ENCODE peak calls at places on chromosomes 2 and 18, in five cellular contexts. S, E, G, N and A are unnamed samples.
A peak's percentile ranks its signal among the peaks of the same experiment; 100 is the strongest.

GRCh38 chr2:102268529-102269524 is 42.5 kb upstream of the IL1RL1 start:
- DNase-seq in E (no peak), N (no peak), G (peak; percentile 62), S (no peak), A (no peak)

GRCh38 chr2:150008901-150009300 is 421.3 kb upstream of the MMADHC start:
- DNase-seq in N (no peak), E (no peak), G (no peak), S (no peak), A (no peak)

GRCh38 chr2:143702931-143703330 is 573.7 kb downstream of the ARHGAP15 start:
- DNase-seq in N (no peak), E (no peak), S (no peak), G (no peak), A (peak; percentile 1)

GRCh38 chr2:24491626-24492282 is 700 bp downstream of the NCOA1 start:
- DNase-seq in G (peak; percentile 94), E (peak; percentile 68), S (peak; percentile 55), N (peak; percentile 66), A (peak; percentile 38)

GRCh38 chr2:20473128-20473527 is 26.3 kb downstream of the RHOB start:
- DNase-seq in G (no peak), E (no peak), S (no peak), N (peak; percentile 63), A (no peak)

GRCh38 chr18:49473721-49474120 is 13.3 kb upstream of the DYM start:
- DNase-seq in N (no peak), G (no peak), S (no peak), E (no peak), A (no peak)

GRCh38 chr2:27707462-27708256 is 44.0 kb downstream of the SLC4A1AP start:
- DNase-seq in E (no peak), S (no peak), N (no peak), G (no peak), A (no peak)

GRCh38 chr2:224146356-224147160 is 107.5 kb upstream of the SERPINE2 start:
- DNase-seq in N (no peak), G (no peak), E (no peak), S (no peak), A (peak; percentile 89)

GRCh38 chr18:54209471-54210180 is 14.8 kb downstream of the MBD2 start:
- DNase-seq in N (no peak), S (no peak), E (peak; percentile 68), G (peak; percentile 66), A (no peak)

DNA sequence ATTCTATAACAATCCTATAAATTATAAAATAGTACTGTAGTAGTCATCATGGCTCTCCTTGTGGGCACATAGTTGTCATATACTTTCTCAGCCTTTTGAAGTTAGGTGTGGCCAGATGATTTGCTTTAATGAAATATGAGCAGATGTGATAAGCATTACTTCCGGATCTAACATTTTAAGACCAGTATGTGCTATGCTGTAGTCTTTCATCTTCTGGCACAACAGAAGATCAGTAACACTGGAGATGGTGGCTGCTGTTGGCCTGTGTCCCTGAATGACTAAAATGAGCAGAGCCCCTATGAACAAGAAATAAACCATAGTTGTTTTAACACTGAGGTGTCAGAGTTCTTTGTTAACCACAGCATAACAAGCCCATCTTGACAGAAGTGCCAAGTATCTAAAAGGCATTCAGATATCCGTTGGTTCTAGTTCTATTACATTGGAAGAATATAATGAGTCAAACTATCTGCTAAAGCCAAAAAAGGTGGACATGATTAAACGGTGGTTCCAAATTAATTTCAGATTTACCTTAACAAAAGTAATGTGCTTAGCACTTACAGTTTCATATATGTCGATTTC is 6.3 kb downstream of the MEX3C start:
- DNase-seq in N (no peak), S (no peak), E (no peak), G (peak; percentile 84), A (peak; percentile 57)
- H3K4me3 ChIP-seq in N (no peak overlapping the region), S (no peak overlapping the region), E (no peak overlapping the region), G (no peak overlapping the region), A (no peak overlapping the region)

GRCh38 chr18:26547302-26548143 is 830 bp downstream of the KCTD1 start:
- DNase-seq in S (peak; percentile 70), E (peak; percentile 77), N (peak; percentile 53), G (no peak), A (peak; percentile 53)
- H3K27me3 ChIP-seq in S (peaks cover 20% of the 10 kb centered on the region), E (no peaks in the 10 kb centered on the region), N (peaks cover 7% of the 10 kb centered on the region), G (peaks cover 25% of the 10 kb centered on the region), A (peaks cover 17% of the 10 kb centered on the region)

GRCh38 chr18:5304232-5304631 is 8.7 kb upstream of the ZBTB14 start:
- DNase-seq in S (no peak), E (no peak), N (no peak), G (no peak), A (no peak)

GRCh38 chr18:5315838-5316237 is 20.3 kb upstream of the ZBTB14 start:
- DNase-seq in G (no peak), E (no peak), S (no peak), N (no peak), A (no peak)

GRCh38 chr18:5311273-5312009 is 15.9 kb upstream of the ZBTB14 start:
- DNase-seq in G (no peak), E (no peak), N (no peak), S (no peak), A (no peak)

GRCh38 chr18:5305835-5306234 is 10.3 kb upstream of the ZBTB14 start:
- DNase-seq in N (no peak), G (no peak), E (no peak), S (no peak), A (no peak)

DNA sequence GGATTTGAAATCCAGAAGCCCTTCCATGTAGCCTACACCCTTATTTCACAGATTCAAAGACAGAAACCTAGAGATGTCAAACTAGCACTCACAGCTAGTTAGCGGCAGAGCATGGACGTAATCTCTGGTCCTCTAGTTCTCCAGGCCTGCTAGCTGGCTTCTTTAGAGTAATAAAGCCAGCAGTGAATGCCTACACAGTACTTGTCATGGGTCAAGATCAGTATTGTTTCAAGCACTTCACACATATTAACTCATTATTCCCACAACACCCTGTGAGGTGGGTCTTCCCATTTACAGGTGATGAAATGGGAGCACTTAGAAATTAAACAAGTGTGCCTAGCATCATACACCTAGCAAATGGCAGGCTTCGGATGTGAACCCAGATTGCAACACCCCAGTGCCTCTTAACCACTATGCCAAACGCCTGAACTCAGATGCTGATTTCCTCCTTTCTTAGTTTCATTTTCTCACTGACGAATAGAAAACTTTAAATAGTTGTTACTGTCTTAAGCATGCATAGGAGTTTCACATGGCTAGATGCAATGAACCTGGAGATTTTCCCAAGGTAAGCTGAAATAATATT is 14.5 kb upstream of the ZBTB14 start:
- DNase-seq in N (no peak), E (peak; percentile 30), S (no peak), G (no peak), A (peak; percentile 57)
- H3K4me3 ChIP-seq in N (no peak overlapping the region), E (no peak overlapping the region), S (no peak overlapping the region), G (no peak overlapping the region), A (no peak overlapping the region)

GRCh38 chr2:238852186-238852869 is 4.4 kb downstream of the TWIST2 start:
- DNase-seq in G (no peak), E (no peak), N (no peak), S (no peak), A (no peak)
- H3K27me3 ChIP-seq in G (no peaks in the 10 kb centered on the region), E (no peaks in the 10 kb centered on the region), N (peaks cover 11% of the 10 kb centered on the region), S (peaks cover 22% of the 10 kb centered on the region), A (peaks cover 10% of the 10 kb centered on the region)

GRCh38 chr2:111617299-111617803 is 266.6 kb downstream of the ANAPC1 start:
- DNase-seq in S (no peak), N (no peak), G (no peak), E (no peak), A (no peak)

GRCh38 chr2:111616651-111617218 is 267.3 kb downstream of the ANAPC1 start:
- DNase-seq in N (no peak), S (no peak), E (no peak), G (no peak), A (no peak)

GRCh38 chr2:111617804-111618576 is 266.0 kb downstream of the ANAPC1 start:
- DNase-seq in G (no peak), N (peak; percentile 85), E (no peak), S (no peak), A (no peak)

GRCh38 chr2:111618953-111619902 is 264.8 kb downstream of the ANAPC1 start:
- DNase-seq in N (no peak), S (no peak), G (no peak), E (no peak), A (no peak)

GRCh38 chr2:111618577-111618930 is 265.4 kb downstream of the ANAPC1 start:
- DNase-seq in N (no peak), S (no peak), E (no peak), G (no peak), A (no peak)
- H3K4me3 ChIP-seq in N (no peak overlapping the region), S (no peak overlapping the region), E (no peak overlapping the region), G (no peak overlapping the region), A (no peak overlapping the region)

GRCh38 chr2:219003267-219003634 is 10.0 kb upstream of the CRYBA2 start:
- DNase-seq in S (no peak), N (no peak), G (peak; percentile 92), E (no peak), A (no peak)

GRCh38 chr2:219001577-219002394 is 8.6 kb upstream of the CRYBA2 start:
- DNase-seq in G (peak; percentile 89), E (no peak), N (peak; percentile 97), S (peak; percentile 96), A (peak; percentile 93)

GRCh38 chr2:219001100-219001576 is 7.9 kb upstream of the CRYBA2 start:
- DNase-seq in N (no peak), E (no peak), G (peak; percentile 85), S (peak; percentile 30), A (no peak)

GRCh38 chr2:219003979-219004378 is 10.8 kb upstream of the CRYBA2 start:
- DNase-seq in E (no peak), S (no peak), G (peak; percentile 56), N (no peak), A (no peak)

DNA sequence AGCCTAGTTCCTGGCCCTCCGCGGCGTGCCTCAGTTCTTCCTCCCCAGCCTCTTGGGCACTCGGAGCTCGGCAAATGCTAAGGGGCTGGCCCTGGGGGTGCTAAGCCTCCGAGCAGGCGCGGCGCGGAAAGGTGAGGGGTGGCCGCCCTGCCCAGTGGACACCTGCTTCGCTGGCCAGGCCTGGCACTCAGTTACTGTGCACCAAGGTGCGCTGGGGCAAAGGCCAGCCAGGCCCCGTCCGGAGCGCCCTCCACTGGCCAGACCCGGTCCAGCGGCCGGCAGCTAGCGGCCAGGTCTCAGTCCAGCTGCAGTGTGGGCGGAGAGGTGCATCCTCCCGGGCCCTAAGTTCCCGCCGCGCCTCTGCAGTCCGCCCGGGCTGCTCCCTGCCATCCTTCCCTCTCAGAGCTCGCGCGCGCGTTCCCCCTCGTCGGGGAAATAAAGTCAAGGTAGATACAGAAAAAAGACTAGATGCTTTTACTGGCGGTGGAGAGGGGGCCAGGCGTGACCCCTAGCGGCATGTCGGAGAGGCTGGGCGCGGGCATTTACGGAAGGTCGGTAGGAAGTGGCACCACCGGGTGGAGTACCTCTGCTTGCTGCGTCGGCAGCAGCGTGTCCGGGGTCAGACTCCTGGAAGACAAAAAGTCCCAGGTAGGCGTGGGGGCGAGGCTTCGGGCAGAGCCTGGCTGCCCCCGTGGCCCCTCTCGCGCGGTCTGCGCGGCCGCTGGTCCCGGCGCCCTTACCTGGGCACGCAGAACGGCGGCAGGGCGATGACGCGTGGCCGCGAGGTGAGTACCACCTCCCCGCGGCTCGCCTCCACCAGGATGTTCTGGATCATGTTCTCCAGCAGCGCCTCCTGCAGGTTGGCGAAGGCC is 9.4 kb upstream of the CRYBA2 start:
- DNase-seq in N (peak; percentile 93), G (peak; percentile 91), E (no peak), S (peak; percentile 92), A (peak; percentile 72)
- H3K27me3 ChIP-seq in N (no peaks in the 10 kb centered on the region), G (peaks cover 65% of the 10 kb centered on the region), E (peaks cover 3% of the 10 kb centered on the region), S (peaks cover 20% of the 10 kb centered on the region), A (no peaks in the 10 kb centered on the region)